ENCODE peak calls at places on chromosome X, in six cellular contexts. N is uterus; Q is pancreas; F is Karpas-422; B is ovary; V is CD4-positive, alpha-beta memory T cell. I is an unnamed sample. For H3K4me1, the result is how much of the 10 kb centered on the place peaks cover.

GRCh38 chrX:148310402-148311200 is 189.8 kb upstream of the AFF2 start:
- DNase-seq in V (peak), B (no peak), Q (no peak), N (no peak), F (peak), I (no peak)

GRCh38 chrX:39577976-39578962 is 519.5 kb downstream of the BCOR start:
- DNase-seq in F (peak), N (peak), B (peak), V (peak), Q (no peak), I (no peak)

GRCh38 chrX:40201486-40201885 is 103.7 kb upstream of the BCOR start:
- DNase-seq in F (no peak), N (no peak), Q (no peak), V (peak), B (no peak), I (no peak)

GRCh38 chrX:12411831-12412230 is 273.6 kb downstream of the FRMPD4 start:
- DNase-seq in Q (no peak), V (no peak), F (no peak), N (no peak), B (no peak), I (no peak)

GRCh38 chrX:17082831-17083230 is 136.4 kb downstream of the REPS2 start:
- DNase-seq in B (no peak), V (no peak), N (no peak), F (peak), Q (no peak), I (no peak)

GRCh38 chrX:37926700-37927099 is 79.3 kb upstream of the DYNLT3 start:
- DNase-seq in B (no peak), Q (no peak), N (no peak), V (no peak), F (peak), I (no peak)

GRCh38 chrX:124325732-124326131 is 6.7 kb upstream of the TEX13D start:
- DNase-seq in Q (no peak), V (no peak), F (no peak), B (no peak), N (no peak), I (no peak)

GRCh38 chrX:102658551-102658950 is 7.3 kb downstream of the GPRASP1 start:
- DNase-seq in V (no peak), F (no peak), B (no peak), N (no peak), Q (no peak), I (no peak)

DNA sequence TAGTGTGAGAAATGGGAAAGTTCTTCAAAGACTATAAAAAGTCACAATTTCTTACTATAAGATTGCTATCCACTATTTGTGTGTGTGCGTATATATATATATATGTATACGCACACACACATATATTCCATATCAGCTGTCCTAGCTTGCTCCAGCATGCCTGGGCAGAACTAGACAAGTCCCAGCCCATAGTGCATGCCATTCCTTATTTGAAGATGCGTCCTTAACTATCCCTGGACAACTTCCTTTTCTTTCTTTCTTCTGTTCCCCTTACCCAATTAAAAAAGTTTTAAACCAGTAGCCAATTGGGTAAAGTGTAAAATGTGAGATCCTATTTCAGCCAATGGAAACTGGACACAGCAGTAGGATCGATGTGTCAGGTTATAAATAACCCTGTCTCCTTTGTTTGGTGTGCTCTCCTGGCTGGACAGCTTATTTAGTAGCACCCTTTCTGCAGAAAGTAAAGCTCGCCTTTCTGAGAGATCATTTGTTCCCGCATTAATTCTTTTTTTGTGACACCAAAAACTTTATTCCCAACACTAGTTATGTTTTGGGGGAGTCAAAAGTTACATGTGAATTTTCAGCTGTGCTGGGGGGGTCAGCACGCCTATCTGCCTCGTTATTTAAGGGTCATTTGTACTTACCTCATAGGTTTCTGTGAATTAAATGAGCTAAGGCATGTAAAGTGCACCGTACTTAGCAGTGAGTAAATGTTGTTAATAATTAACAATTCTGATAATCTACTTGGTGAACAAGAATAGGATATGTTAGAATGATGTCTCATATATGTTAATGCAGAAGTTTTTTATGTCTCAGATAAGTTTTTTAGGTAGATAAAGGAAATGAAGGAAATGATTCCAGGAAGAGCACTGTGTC is 40.9 kb downstream of the KDM6A start:
- DNase-seq in V (no peak), N (no peak), Q (no peak), B (no peak), F (no peak), I (no peak)
- H3K4me1 ChIP-seq in V (under half), N (under half), Q (under half), B (under half), F (under half), I (under half)

GRCh38 chrX:18886344-18887161 is 97.4 kb downstream of the PHKA2 start:
- DNase-seq in B (peak), F (peak), N (peak), Q (peak), V (peak), I (peak)
- H3K4me3 ChIP-seq in B (peak), F (peak), N (peak), Q (peak), V (no peak), I (no peak)

DNA sequence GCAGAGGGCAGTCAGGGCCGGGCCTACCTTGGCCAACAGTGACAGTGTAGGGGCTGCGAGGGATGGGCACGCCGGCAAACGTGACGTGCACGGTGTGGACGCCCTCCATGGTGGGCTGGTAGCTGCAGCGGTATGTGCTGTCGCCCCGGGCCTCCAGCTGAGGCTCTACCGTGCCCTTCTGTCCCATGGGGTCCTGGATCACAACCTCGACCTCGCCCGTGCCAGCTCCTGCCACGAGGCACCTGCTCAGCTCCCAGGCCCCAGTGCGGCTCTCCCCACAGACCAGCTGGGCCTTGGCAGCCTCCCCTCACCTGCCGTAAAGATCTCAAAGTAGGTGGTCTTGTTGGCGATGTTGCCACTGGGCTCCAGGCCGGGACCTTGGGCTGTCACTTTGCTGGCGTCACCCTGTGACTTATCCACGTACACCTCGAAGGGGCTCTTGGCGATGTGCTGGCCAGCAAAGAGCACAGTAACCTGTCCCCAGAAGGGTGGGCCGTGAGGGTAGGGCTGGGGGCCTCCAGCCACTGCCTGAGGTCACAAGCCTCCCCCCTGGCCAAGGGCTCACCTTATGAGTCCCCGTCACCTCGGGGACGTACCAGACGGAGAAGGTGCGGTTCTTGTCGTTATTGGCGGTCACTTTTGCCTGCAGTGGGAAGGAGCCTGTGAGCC is 8.3 kb downstream of the FLNA start:
- DNase-seq in B (no peak), N (no peak), Q (no peak), F (no peak), V (no peak), I (no peak)
- H3K4me1 ChIP-seq in B (under half), N (under half), Q (under half), F (under half), V (half or more), I (under half)

GRCh38 chrX:50769389-50770063 is 44.5 kb downstream of the SHROOM4 start:
- DNase-seq in N (no peak), B (no peak), Q (peak), F (no peak), V (no peak), I (peak)

GRCh38 chrX:50765986-50766385 is 48.0 kb downstream of the SHROOM4 start:
- DNase-seq in N (no peak), F (no peak), Q (peak), V (no peak), B (no peak), I (no peak)

GRCh38 chrX:50770702-50771101 is 43.3 kb downstream of the SHROOM4 start:
- DNase-seq in F (no peak), Q (peak), N (no peak), B (no peak), V (no peak), I (peak)

DNA sequence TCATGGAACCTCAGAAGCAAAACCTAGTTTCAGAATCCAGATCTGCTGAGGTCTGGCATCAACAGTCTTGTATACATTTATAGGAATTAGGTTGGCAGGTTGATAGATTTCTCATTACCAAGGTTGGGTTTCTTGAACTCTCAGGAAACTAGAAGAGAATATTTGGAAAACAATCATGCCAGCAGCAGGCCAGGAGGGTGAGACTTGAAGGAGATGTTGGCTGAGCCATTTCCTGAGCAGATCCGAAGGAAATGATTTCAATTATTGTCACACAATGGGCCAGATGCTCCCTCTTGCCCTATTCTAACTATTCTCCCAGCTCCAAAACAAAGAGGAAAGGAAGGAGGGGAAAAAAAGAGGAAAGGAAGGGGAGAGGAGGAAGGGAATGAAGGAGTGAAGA is 45.2 kb downstream of the SHROOM4 start:
- DNase-seq in B (no peak), F (no peak), N (no peak), V (no peak), Q (no peak), I (no peak)
- H3K4me3 ChIP-seq in B (no peak), F (no peak), N (no peak), V (no peak), Q (no peak), I (no peak)

GRCh38 chrX:20317873-20318272 is 51.2 kb upstream of the RPS6KA3 start:
- DNase-seq in B (no peak), N (no peak), Q (peak), V (no peak), F (no peak), I (no peak)
- H3K4me1 ChIP-seq in B (under half), N (under half), Q (under half), V (under half), F (under half), I (under half)

GRCh38 chrX:100682939-100683338 is 38.9 kb downstream of the SRPX2 start:
- DNase-seq in F (no peak), B (no peak), V (no peak), Q (no peak), N (no peak), I (no peak)

GRCh38 chrX:100685284-100685996 is 41.4 kb downstream of the SRPX2 start:
- DNase-seq in F (peak), B (peak), V (peak), N (peak), Q (peak), I (peak)

GRCh38 chrX:100687128-100687527 is 43.1 kb downstream of the SRPX2 start:
- DNase-seq in Q (no peak), B (no peak), F (no peak), V (no peak), N (peak), I (no peak)

GRCh38 chrX:100685997-100686305 is 42.0 kb downstream of the SRPX2 start:
- DNase-seq in V (no peak), B (no peak), F (no peak), N (no peak), Q (no peak), I (no peak)

GRCh38 chrX:100687546-100687945 is 43.5 kb downstream of the SRPX2 start:
- DNase-seq in F (no peak), N (no peak), Q (no peak), V (no peak), B (no peak), I (no peak)
- H3K4me3 ChIP-seq in F (no peak), N (no peak), Q (no peak), V (no peak), B (no peak), I (no peak)

GRCh38 chrX:7107968-7108480 is 39.5 kb upstream of the STS start:
- DNase-seq in Q (no peak), V (no peak), N (no peak), F (peak), B (no peak), I (no peak)
- H3K4me1 ChIP-seq in Q (under half), V (under half), N (under half), F (half or more), B (under half), I (under half)

GRCh38 chrX:131816551-131817136 is 206.5 kb upstream of the STK26 start:
- DNase-seq in B (peak), V (peak), F (peak), N (peak), Q (no peak), I (peak)

GRCh38 chrX:131818297-131818936 is 204.7 kb upstream of the STK26 start:
- DNase-seq in Q (no peak), F (no peak), V (no peak), B (no peak), N (no peak), I (no peak)

GRCh38 chrX:131812847-131813825 is 210.0 kb upstream of the STK26 start:
- DNase-seq in F (peak), V (peak), Q (no peak), B (peak), N (peak), I (peak)
- H3K4me3 ChIP-seq in F (peak), V (no peak), Q (peak), B (peak), N (peak), I (no peak)

GRCh38 chrX:43357741-43358140 is 298.4 kb upstream of the MAOA start:
- DNase-seq in V (no peak), Q (no peak), F (no peak), B (no peak), N (no peak), I (no peak)
- H3K4me1 ChIP-seq in V (under half), Q (under half), F (under half), B (under half), N (under half), I (under half)